ENCODE peak calls at places on chromosome 15, in eight cellular contexts. F, B, U, N, P, E, H and W are unnamed samples.

GRCh38 chr15:83115410-83115809 is 8.0 kb downstream of the TM6SF1 start:
- DNase-seq in U (no peak), N (no peak), E (no peak), B (no peak), P (no peak), F (no peak), H (no peak), W (no peak)

GRCh38 chr15:64905119-64905831 is 6.4 kb upstream of the ANKDD1A start:
- DNase-seq in F (no peak), P (peak), N (peak), H (no peak), B (peak), E (peak), U (peak), W (peak)

GRCh38 chr15:56919708-56920637 is 1.5 kb downstream of the TCF12 start:
- DNase-seq in U (peak), N (peak), H (no peak), F (no peak), P (peak), E (peak), B (peak), W (no peak)

GRCh38 chr15:71355268-71355667 is 240.0 kb downstream of the THSD4 start:
- DNase-seq in E (no peak), B (no peak), N (no peak), P (no peak), F (no peak), U (no peak), H (no peak), W (no peak)

GRCh38 chr15:93245616-93246122 is 156.7 kb upstream of the RGMA start:
- DNase-seq in N (no peak), F (no peak), U (no peak), B (no peak), E (no peak), H (no peak), P (no peak), W (no peak)

GRCh38 chr15:65355173-65355982 is 22.4 kb downstream of the IGDCC3 start:
- DNase-seq in B (no peak), F (no peak), H (no peak), N (no peak), P (no peak), E (no peak), U (no peak), W (no peak)

GRCh38 chr15:90617171-90617570 is 87.4 kb downstream of the CRTC3 start:
- DNase-seq in P (no peak), U (no peak), N (no peak), E (no peak), F (no peak), B (no peak), H (no peak), W (no peak)

GRCh38 chr15:44712108-44713005 is 1.0 kb downstream of the B2M start:
- DNase-seq in P (peak), F (peak), E (peak), H (peak), U (peak), N (peak), B (peak), W (no peak)

GRCh38 chr15:82810061-82810862 is 834 bp downstream of the WHAMM start:
- DNase-seq in E (peak), N (peak), B (peak), U (no peak), P (peak), F (no peak), H (no peak), W (peak)

GRCh38 chr15:42879390-42879912 is 41.1 kb downstream of the TTBK2 start:
- DNase-seq in B (no peak), H (no peak), N (no peak), F (no peak), P (no peak), E (no peak), U (no peak), W (no peak)

GRCh38 chr15:79540551-79540950 is 108.4 kb downstream of the MINAR1 start:
- DNase-seq in U (no peak), B (no peak), N (no peak), F (no peak), P (no peak), E (no peak), H (no peak), W (no peak)

GRCh38 chr15:100156201-100156600 is 185.6 kb downstream of the ADAMTS17 start:
- DNase-seq in B (no peak), H (no peak), E (no peak), F (no peak), P (no peak), U (no peak), N (no peak), W (no peak)

GRCh38 chr15:42199126-42199525 is 9.0 kb downstream of the VPS39 start:
- DNase-seq in H (no peak), U (no peak), E (no peak), F (no peak), P (no peak), N (no peak), B (no peak), W (no peak)

GRCh38 chr15:57500979-57501576 is 90.6 kb upstream of the MYZAP start:
- DNase-seq in U (no peak), N (peak), B (no peak), H (no peak), F (no peak), E (no peak), P (no peak), W (no peak)

GRCh38 chr15:32781781-32782180 is 64.0 kb downstream of the GREM1 start:
- DNase-seq in B (no peak), N (peak), F (no peak), U (no peak), P (no peak), E (no peak), H (no peak), W (no peak)

GRCh38 chr15:51759557-51760070 is 8.2 kb downstream of the TMOD2 start:
- DNase-seq in F (no peak), P (no peak), U (peak), N (no peak), E (no peak), B (peak), H (peak), W (peak)

GRCh38 chr15:74552761-74553441 is 11.9 kb downstream of the ARID3B start:
- DNase-seq in P (no peak), H (no peak), U (no peak), E (no peak), N (no peak), B (no peak), F (no peak), W (no peak)

GRCh38 chr15:80770356-80770705 is 8.8 kb upstream of the CEMIP start:
- DNase-seq in P (no peak), B (no peak), U (no peak), N (no peak), H (no peak), E (no peak), F (no peak), W (no peak)

GRCh38 chr15:88664151-88664778 is 25.4 kb downstream of the ISG20 start:
- DNase-seq in H (no peak), P (no peak), B (no peak), F (no peak), N (peak), U (peak), E (no peak), W (no peak)

GRCh38 chr15:89912674-89913396 is at the start of gene ARPIN:
- DNase-seq in H (no peak), U (peak), B (peak), E (peak), F (no peak), N (peak), P (peak), W (peak)

GRCh38 chr15:43977072-43977884 is 150.5 kb downstream of the WDR76 start:
- DNase-seq in H (no peak), E (no peak), N (peak), B (no peak), F (no peak), U (no peak), P (peak), W (no peak)

GRCh38 chr15:63104727-63105126 is 16.9 kb upstream of the LACTB start:
- DNase-seq in P (no peak), U (no peak), F (no peak), N (no peak), H (peak), B (no peak), E (no peak), W (peak)

GRCh38 chr15:35061171-35062163 is 23.6 kb downstream of the NANOGP8 start:
- DNase-seq in U (no peak), N (no peak), P (peak), E (no peak), B (no peak), F (no peak), H (no peak), W (no peak)

GRCh38 chr15:77075528-77075927 is 4.6 kb upstream of the TSPAN3 start:
- DNase-seq in B (no peak), F (no peak), P (peak), U (peak), H (no peak), N (no peak), E (no peak), W (no peak)

GRCh38 chr15:34789326-34789725 is 6.0 kb downstream of the ACTC1 start:
- DNase-seq in E (no peak), B (no peak), P (no peak), H (no peak), N (no peak), U (no peak), F (no peak), W (no peak)

GRCh38 chr15:81221449-81221848 is 24.8 kb downstream of the IL16 start:
- DNase-seq in B (no peak), N (no peak), P (no peak), H (no peak), F (no peak), E (no peak), U (peak), W (no peak)

GRCh38 chr15:70291696-70292510 is 194.2 kb upstream of the TLE3 start:
- DNase-seq in E (no peak), F (no peak), B (no peak), N (no peak), U (no peak), P (peak), H (no peak), W (peak)

GRCh38 chr15:74221399-74222230 is 14.5 kb upstream of the CCDC33 start:
- DNase-seq in H (no peak), N (no peak), B (no peak), F (no peak), P (no peak), U (no peak), E (no peak), W (peak)

GRCh38 chr15:98720577-98720976 is 72.2 kb downstream of the IGF1R start:
- DNase-seq in N (no peak), E (no peak), H (no peak), F (no peak), P (no peak), B (no peak), U (no peak), W (no peak)

GRCh38 chr15:64893481-64894394 is 18.0 kb upstream of the ANKDD1A start:
- DNase-seq in H (peak), P (peak), N (peak), E (peak), F (peak), B (peak), U (peak), W (peak)

GRCh38 chr15:66961407-66961884 is 104.0 kb upstream of the SMAD3 start:
- DNase-seq in U (no peak), F (no peak), E (no peak), B (no peak), H (no peak), P (no peak), N (no peak), W (no peak)

GRCh38 chr15:51097553-51098330 is 3.0 kb upstream of the TNFAIP8L3 start:
- DNase-seq in H (no peak), P (no peak), U (no peak), E (no peak), B (no peak), F (no peak), N (peak), W (peak)

GRCh38 chr15:43550527-43551363 is 33.3 kb downstream of the MAP1A start:
- DNase-seq in F (no peak), E (no peak), U (peak), N (no peak), P (no peak), H (no peak), B (no peak), W (no peak)

GRCh38 chr15:67144609-67145306 is 79.4 kb downstream of the SMAD3 start:
- DNase-seq in E (no peak), F (no peak), H (peak), U (no peak), P (peak), B (no peak), N (no peak), W (peak)

GRCh38 chr15:36626984-36627383 is 47.6 kb downstream of the CDIN1 start:
- DNase-seq in B (no peak), F (no peak), E (no peak), N (no peak), P (no peak), H (no peak), U (no peak), W (no peak)

GRCh38 chr15:95690631-95691340 is 639.7 kb upstream of the NR2F2 start:
- DNase-seq in N (no peak), U (no peak), F (no peak), E (no peak), P (no peak), B (no peak), H (no peak), W (no peak)

GRCh38 chr15:101050647-101051290 is 131.6 kb downstream of the LRRK1 start:
- DNase-seq in B (peak), P (no peak), F (no peak), H (no peak), N (no peak), E (no peak), U (no peak), W (no peak)

GRCh38 chr15:88637841-88638625 is 783 bp upstream of the ISG20 start:
- DNase-seq in B (no peak), N (no peak), U (no peak), E (peak), F (no peak), H (no peak), P (no peak), W (no peak)